ENCODE peak calls at places on chromosomes 5 and 9, in four cellular contexts. One of them, this sample, is unnamed. For H3K4me1, the result is how much of the 10 kb centered on the place peaks cover.

GRCh38 chr5:57687641-57688040 is 205.0 kb upstream of the ACTBL2 start:
- DNase-seq in heart left ventricle: no peak
- DNase-seq in prostate gland: no peak
- DNase-seq in IMR-90: no peak
- DNase-seq in this sample: no peak

GRCh38 chr9:35140097-35140496 is 21.7 kb upstream of the UNC13B start:
- DNase-seq in prostate gland: no peak
- DNase-seq in IMR-90: no peak
- DNase-seq in heart left ventricle: no peak
- DNase-seq in this sample: no peak

GRCh38 chr9:105147095-105147871 is 97.2 kb upstream of the SLC44A1 start:
- DNase-seq in prostate gland: no peak
- DNase-seq in heart left ventricle: no peak
- DNase-seq in IMR-90: no peak
- DNase-seq in this sample: no peak

GRCh38 chr5:43314724-43315123 is 1.5 kb upstream of the HMGCS1 start:
- DNase-seq in prostate gland: no peak
- DNase-seq in IMR-90: no peak
- DNase-seq in heart left ventricle: no peak
- DNase-seq in this sample: no peak

GRCh38 chr5:90968319-90968718 is 409.7 kb downstream of the ADGRV1 start:
- DNase-seq in prostate gland: no peak
- DNase-seq in heart left ventricle: no peak
- DNase-seq in IMR-90: no peak
- DNase-seq in this sample: no peak

GRCh38 chr5:89917112-89917511 is 492.4 kb downstream of the CETN3 start:
- DNase-seq in heart left ventricle: no peak
- DNase-seq in IMR-90: no peak
- DNase-seq in prostate gland: no peak
- DNase-seq in this sample: no peak

GRCh38 chr5:181008136-181008535 is 19.5 kb downstream of the BTNL3 start:
- DNase-seq in IMR-90: no peak
- DNase-seq in prostate gland: no peak
- DNase-seq in heart left ventricle: no peak
- DNase-seq in this sample: no peak

GRCh38 chr9:20640331-20641187 is 18.3 kb upstream of the MLLT3 start:
- DNase-seq in heart left ventricle: peak
- DNase-seq in IMR-90: peak
- DNase-seq in prostate gland: peak
- DNase-seq in this sample: no peak

GRCh38 chr5:140337880-140338279 is 8.5 kb downstream of the HBEGF start:
- DNase-seq in prostate gland: no peak
- DNase-seq in IMR-90: no peak
- DNase-seq in heart left ventricle: no peak
- DNase-seq in this sample: no peak

GRCh38 chr9:13088734-13089427 is 190.6 kb downstream of the MPDZ start:
- DNase-seq in IMR-90: peak
- DNase-seq in heart left ventricle: no peak
- DNase-seq in prostate gland: peak
- DNase-seq in this sample: no peak

GRCh38 chr5:136123236-136123768 is 9.3 kb upstream of the SMAD5 start:
- DNase-seq in IMR-90: peak
- DNase-seq in heart left ventricle: no peak
- DNase-seq in prostate gland: peak
- DNase-seq in this sample: no peak

GRCh38 chr5:52853573-52854163 is 66.0 kb downstream of the ITGA1 start:
- DNase-seq in heart left ventricle: no peak
- DNase-seq in prostate gland: no peak
- DNase-seq in IMR-90: peak
- DNase-seq in this sample: no peak

DNA sequence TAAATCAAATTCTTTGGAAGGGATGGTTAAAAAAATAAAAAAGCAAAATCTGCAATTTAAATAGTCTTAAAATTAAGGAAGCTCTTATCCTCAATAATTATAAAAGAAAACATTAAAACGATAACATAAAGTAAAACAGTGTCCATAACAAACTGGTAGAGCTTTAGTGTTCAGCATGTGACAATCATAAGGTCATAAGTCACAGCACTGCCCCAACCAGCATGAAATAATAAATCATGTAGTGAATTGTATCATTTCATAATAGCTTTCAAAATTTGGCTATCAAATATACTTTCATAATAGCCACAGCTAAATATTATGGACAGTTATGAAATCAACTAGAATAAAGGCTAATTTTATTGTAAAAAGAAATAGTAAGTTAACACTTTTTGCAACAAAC is 10.0 kb downstream of the NR3C1 start:
- DNase-seq in IMR-90: no peak
- DNase-seq in heart left ventricle: no peak
- DNase-seq in prostate gland: no peak
- DNase-seq in this sample: no peak
- H3K4me1 ChIP-seq in IMR-90: under half
- H3K4me1 ChIP-seq in heart left ventricle: half or more
- H3K4me1 ChIP-seq in prostate gland: under half
- H3K4me1 ChIP-seq in this sample: half or more

GRCh38 chr5:103467831-103468230 is 94.8 kb downstream of the NUDT12 start:
- DNase-seq in IMR-90: no peak
- DNase-seq in heart left ventricle: no peak
- DNase-seq in prostate gland: no peak
- DNase-seq in this sample: no peak

GRCh38 chr5:103461223-103461622 is 101.4 kb downstream of the NUDT12 start:
- DNase-seq in prostate gland: no peak
- DNase-seq in IMR-90: peak
- DNase-seq in heart left ventricle: no peak
- DNase-seq in this sample: no peak

GRCh38 chr5:103465891-103466290 is 96.7 kb downstream of the NUDT12 start:
- DNase-seq in IMR-90: no peak
- DNase-seq in heart left ventricle: no peak
- DNase-seq in prostate gland: no peak
- DNase-seq in this sample: no peak

GRCh38 chr5:103466494-103466893 is 96.1 kb downstream of the NUDT12 start:
- DNase-seq in heart left ventricle: no peak
- DNase-seq in IMR-90: peak
- DNase-seq in prostate gland: no peak
- DNase-seq in this sample: no peak

DNA sequence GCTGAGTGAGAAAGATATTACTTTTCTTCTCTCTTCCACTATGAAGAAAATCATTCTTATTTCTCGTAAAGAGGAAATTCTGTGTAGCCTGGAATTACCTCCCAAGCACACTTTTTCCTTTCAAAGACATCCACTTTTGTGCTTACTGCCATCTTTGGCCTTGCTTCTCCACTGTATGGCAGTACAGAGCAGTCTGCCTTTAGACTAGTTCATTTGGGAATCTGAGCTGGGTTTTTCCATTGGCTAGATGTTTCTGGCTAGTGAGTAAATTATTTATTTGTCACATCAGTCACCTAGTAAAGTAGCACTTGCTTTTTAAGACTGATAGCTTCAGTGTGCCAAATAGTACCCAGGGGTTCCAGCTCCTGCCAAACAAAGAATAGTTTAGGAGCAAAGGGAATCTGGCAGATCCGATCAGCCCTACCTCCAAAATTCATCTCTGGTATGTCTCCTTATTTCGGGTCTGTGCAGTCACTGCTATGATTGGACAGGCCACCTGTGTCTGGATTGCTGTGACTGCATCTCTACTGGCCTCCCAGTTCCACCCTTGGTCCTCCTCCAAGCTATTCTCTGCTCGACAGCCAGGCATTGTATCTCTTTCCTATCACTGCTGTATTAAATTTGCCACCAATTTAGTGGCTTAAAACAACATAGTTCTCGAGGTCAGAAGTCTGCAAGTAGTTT is 97.6 kb downstream of the NUDT12 start:
- DNase-seq in heart left ventricle: no peak
- DNase-seq in prostate gland: no peak
- DNase-seq in IMR-90: no peak
- DNase-seq in this sample: no peak
- TF ChIP-seq CTCF in heart left ventricle: no peak
- TF ChIP-seq CTCF in prostate gland: no peak
- TF ChIP-seq CTCF in IMR-90: peak
- TF ChIP-seq CTCF in this sample: no peak

GRCh38 chr5:132653716-132654115 is 4.3 kb upstream of the IL13 start:
- DNase-seq in IMR-90: no peak
- DNase-seq in prostate gland: no peak
- DNase-seq in heart left ventricle: no peak
- DNase-seq in this sample: no peak

GRCh38 chr5:132658383-132659302 is 670 bp downstream of the IL13 start:
- DNase-seq in IMR-90: no peak
- DNase-seq in heart left ventricle: no peak
- DNase-seq in prostate gland: no peak
- DNase-seq in this sample: no peak

GRCh38 chr5:132656774-132657355 is 1.1 kb upstream of the IL13 start:
- DNase-seq in IMR-90: no peak
- DNase-seq in heart left ventricle: no peak
- DNase-seq in prostate gland: no peak
- DNase-seq in this sample: no peak

GRCh38 chr5:132657676-132658382 is at the start of gene IL13:
- DNase-seq in IMR-90: no peak
- DNase-seq in heart left ventricle: no peak
- DNase-seq in prostate gland: no peak
- DNase-seq in this sample: no peak

GRCh38 chr5:132655821-132656773 is 1.9 kb upstream of the IL13 start:
- DNase-seq in prostate gland: no peak
- DNase-seq in heart left ventricle: no peak
- DNase-seq in IMR-90: no peak
- DNase-seq in this sample: no peak
- H3K4me3 ChIP-seq in prostate gland: peak
- H3K4me3 ChIP-seq in heart left ventricle: peak
- H3K4me3 ChIP-seq in IMR-90: peak
- H3K4me3 ChIP-seq in this sample: peak

GRCh38 chr9:111913159-111913558 is 16.5 kb downstream of the UGCG start:
- DNase-seq in IMR-90: no peak
- DNase-seq in heart left ventricle: no peak
- DNase-seq in prostate gland: no peak
- DNase-seq in this sample: no peak

GRCh38 chr9:111917201-111917600 is 20.6 kb downstream of the UGCG start:
- DNase-seq in prostate gland: no peak
- DNase-seq in IMR-90: no peak
- DNase-seq in heart left ventricle: no peak
- DNase-seq in this sample: no peak

GRCh38 chr9:111916234-111916645 is 19.6 kb downstream of the UGCG start:
- DNase-seq in IMR-90: no peak
- DNase-seq in heart left ventricle: no peak
- DNase-seq in prostate gland: no peak
- DNase-seq in this sample: no peak

GRCh38 chr9:111915425-111915758 is 18.8 kb downstream of the UGCG start:
- DNase-seq in IMR-90: no peak
- DNase-seq in prostate gland: no peak
- DNase-seq in heart left ventricle: no peak
- DNase-seq in this sample: no peak

DNA sequence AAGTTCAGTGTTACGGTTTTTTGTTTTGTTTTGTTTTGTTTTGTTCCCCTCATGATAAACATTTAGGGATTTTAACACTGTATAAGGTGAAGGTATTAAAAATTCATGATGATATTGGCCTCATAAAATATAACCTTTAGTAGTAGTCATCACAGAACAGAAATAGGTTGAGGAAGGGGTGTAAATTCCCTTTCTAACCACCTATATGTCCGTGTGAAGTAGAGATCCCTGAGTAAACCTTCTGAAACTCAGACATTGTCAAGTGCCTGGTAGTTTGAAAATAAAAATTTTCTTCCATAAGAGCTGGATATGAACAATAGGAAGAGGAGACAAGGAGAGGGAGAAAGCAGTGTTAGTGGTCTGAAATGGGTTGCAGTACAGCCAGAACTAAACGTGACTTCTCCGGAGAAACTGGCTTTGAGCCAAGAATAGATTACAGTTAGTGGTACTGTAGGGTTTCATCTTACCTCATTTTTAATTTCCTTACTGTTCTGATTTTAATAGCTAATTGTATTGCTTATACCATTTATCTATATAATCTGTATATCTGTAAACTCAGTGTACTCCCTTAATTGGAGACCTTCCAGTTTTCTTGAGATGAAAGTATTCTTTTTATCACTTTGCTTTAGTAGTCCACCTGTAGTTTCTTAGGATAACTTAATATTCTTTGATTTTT is 18.3 kb downstream of the UGCG start:
- DNase-seq in heart left ventricle: no peak
- DNase-seq in IMR-90: no peak
- DNase-seq in prostate gland: no peak
- DNase-seq in this sample: no peak
- H3K4me1 ChIP-seq in heart left ventricle: under half
- H3K4me1 ChIP-seq in IMR-90: under half
- H3K4me1 ChIP-seq in prostate gland: under half
- H3K4me1 ChIP-seq in this sample: under half

GRCh38 chr5:141952030-141952429 is 6.0 kb downstream of the PCDH12 start:
- DNase-seq in heart left ventricle: peak
- DNase-seq in prostate gland: no peak
- DNase-seq in IMR-90: no peak
- DNase-seq in this sample: no peak

GRCh38 chr5:141948812-141949211 is 9.2 kb downstream of the PCDH12 start:
- DNase-seq in heart left ventricle: no peak
- DNase-seq in IMR-90: no peak
- DNase-seq in prostate gland: no peak
- DNase-seq in this sample: no peak

GRCh38 chr5:141950207-141951005 is 7.6 kb downstream of the PCDH12 start:
- DNase-seq in prostate gland: no peak
- DNase-seq in heart left ventricle: no peak
- DNase-seq in IMR-90: no peak
- DNase-seq in this sample: no peak

GRCh38 chr5:141954193-141954592 is 3.8 kb downstream of the PCDH12 start:
- DNase-seq in IMR-90: no peak
- DNase-seq in prostate gland: no peak
- DNase-seq in heart left ventricle: no peak
- DNase-seq in this sample: no peak

GRCh38 chr5:141951341-141951781 is 6.6 kb downstream of the PCDH12 start:
- DNase-seq in IMR-90: no peak
- DNase-seq in prostate gland: no peak
- DNase-seq in heart left ventricle: peak
- DNase-seq in this sample: no peak
- TF ChIP-seq CTCF in IMR-90: peak
- TF ChIP-seq CTCF in prostate gland: no peak
- TF ChIP-seq CTCF in heart left ventricle: peak
- TF ChIP-seq CTCF in this sample: peak